ENCODE peak calls at places on chromosomes 16 and 17, in eight cellular contexts. W is HCT116, C is neuronal stem cell, M is mammary epithelial cell, V is adipocyte, F is neural progenitor cell, Q is mesendoderm, K is PC-3. E is an unnamed sample.

GRCh38 chr17:75891605-75892555 is 4.9 kb downstream of the TRIM65 start:
- DNase-seq in Q (no peak), C (no peak), M (no peak), K (no peak), V (no peak), W (no peak), F (no peak), E (no peak)

GRCh38 chr16:73730496-73731090 is 566.0 kb upstream of the PSMD7 start:
- DNase-seq in V (no peak), M (no peak), F (no peak), C (no peak), W (no peak), Q (no peak), K (no peak), E (no peak)

GRCh38 chr16:79469999-79470398 is 130.5 kb downstream of the MAF start:
- DNase-seq in F (no peak), Q (no peak), K (no peak), M (no peak), C (no peak), W (no peak), V (no peak), E (no peak)

GRCh38 chr17:79671387-79671752 is 59.4 kb upstream of the ENPP7 start:
- DNase-seq in C (no peak), Q (peak; percentile 33), F (no peak), K (no peak), M (no peak), W (no peak), V (no peak), E (no peak)

GRCh38 chr17:57480438-57481196 is 224.3 kb downstream of the MSI2 start:
- DNase-seq in W (no peak), K (peak; percentile 84), M (peak; percentile 79), F (no peak), V (peak; percentile 61), C (no peak), Q (peak; percentile 60), E (peak; percentile 93)

GRCh38 chr16:4309833-4310266 is 6.0 kb upstream of the GLIS2 start:
- DNase-seq in M (no peak), W (peak; percentile 61), F (peak; percentile 87), Q (peak; percentile 98), V (peak; percentile 82), K (peak; percentile 58), C (no peak), E (peak; percentile 75)

GRCh38 chr17:8122391-8122922 is 1.4 kb downstream of the HES7 start:
- DNase-seq in C (no peak), V (peak; percentile 77), K (peak; percentile 5), M (peak; percentile 53), Q (peak; percentile 42), F (peak; percentile 57), W (no peak), E (peak; percentile 31)

GRCh38 chr17:75548839-75549238 is 23.3 kb downstream of the LLGL2 start:
- DNase-seq in F (no peak), V (no peak), W (no peak), M (no peak), Q (no peak), C (no peak), K (no peak), E (no peak)

GRCh38 chr16:11682655-11683096 is 14.4 kb downstream of the SNN start:
- DNase-seq in C (no peak), F (no peak), V (peak; percentile 63), M (peak; percentile 88), K (no peak), W (no peak), Q (no peak), E (peak; percentile 98)

GRCh38 chr16:68079616-68080344 is 5.4 kb upstream of the NFATC3 start:
- DNase-seq in Q (no peak), F (no peak), W (no peak), V (no peak), K (no peak), M (no peak), C (no peak), E (no peak)

GRCh38 chr16:3999890-4000325 is 116.3 kb downstream of the ADCY9 start:
- DNase-seq in C (no peak), V (no peak), W (no peak), K (no peak), F (no peak), M (no peak), Q (no peak), E (peak; percentile 31)

GRCh38 chr16:50591800-50592771 is 43.9 kb downstream of the NKD1 start:
- DNase-seq in V (no peak), F (no peak), M (no peak), K (peak; percentile 14), C (no peak), W (no peak), Q (no peak), E (no peak)

GRCh38 chr17:12078791-12079190 is 58.1 kb downstream of the MAP2K4 start:
- DNase-seq in K (peak; percentile 28), Q (peak; percentile 18), M (peak; percentile 72), C (no peak), V (peak; percentile 74), W (no peak), F (no peak), E (peak; percentile 87)

GRCh38 chr16:57882797-57883196 is 80.5 kb upstream of the KIFC3 start:
- DNase-seq in M (no peak), F (peak; percentile 42), V (peak; percentile 14), W (no peak), K (no peak), Q (peak; percentile 95), C (no peak), E (peak; percentile 65)

GRCh38 chr16:81360135-81360534 is 45.4 kb downstream of the GAN start:
- DNase-seq in K (no peak), Q (no peak), M (no peak), F (no peak), W (no peak), C (no peak), V (no peak), E (no peak)
- H3K36me3 ChIP-seq in K (no peaks in the 10 kb centered on the region), Q (peaks cover 9% of the 10 kb centered on the region), M (peaks cover 7% of the 10 kb centered on the region), F (peaks cover 3% of the 10 kb centered on the region), W (peaks cover 23% of the 10 kb centered on the region), C (peaks cover 75% of the 10 kb centered on the region), V (peaks cover 48% of the 10 kb centered on the region), E (peaks cover 12% of the 10 kb centered on the region)

GRCh38 chr17:2068589-2069051 is 13.7 kb downstream of the HIC1 start:
- DNase-seq in M (no peak), Q (no peak), C (no peak), K (peak; percentile 71), V (no peak), W (no peak), F (no peak), E (peak; percentile 85)

GRCh38 chr17:2068101-2068518 is 13.2 kb downstream of the HIC1 start:
- DNase-seq in F (no peak), K (no peak), M (no peak), C (no peak), W (no peak), Q (no peak), V (peak; percentile 59), E (peak; percentile 97)

GRCh38 chr17:2070241-2071023 is 15.5 kb downstream of the HIC1 start:
- DNase-seq in V (no peak), M (no peak), F (no peak), Q (peak; percentile 77), K (no peak), W (no peak), C (no peak), E (no peak)

GRCh38 chr17:2071421-2072281 is 16.7 kb downstream of the HIC1 start:
- DNase-seq in C (no peak), Q (no peak), M (no peak), K (no peak), V (no peak), W (no peak), F (no peak), E (peak; percentile 72)

DNA sequence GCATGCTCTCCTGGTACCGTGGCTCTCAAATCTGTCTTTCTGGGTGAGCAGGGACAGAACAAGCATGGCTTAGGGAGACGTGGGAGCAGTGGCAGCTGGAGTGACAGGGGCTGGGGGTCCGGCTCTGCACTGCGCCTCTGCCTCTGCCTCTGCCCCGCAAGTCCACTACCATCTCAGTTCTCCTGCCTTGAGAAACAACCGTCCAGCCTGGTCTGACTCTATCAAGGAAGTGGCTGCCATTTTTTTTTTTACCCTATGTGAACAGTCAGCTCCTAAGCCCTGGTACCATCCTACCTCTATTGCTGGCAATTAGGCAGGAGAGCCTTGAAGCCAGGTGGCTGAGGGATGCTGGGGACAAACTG is 16.1 kb downstream of the HIC1 start:
- DNase-seq in F (no peak), V (no peak), K (no peak), Q (no peak), M (no peak), W (no peak), C (no peak), E (no peak)
- H3K4me3 ChIP-seq in F (no peak overlapping the region), V (no peak overlapping the region), K (no peak overlapping the region), Q (no peak overlapping the region), M (no peak overlapping the region), W (no peak overlapping the region), C (no peak overlapping the region), E (no peak overlapping the region)

GRCh38 chr16:66128363-66128725 is 238.1 kb upstream of the CDH5 start:
- DNase-seq in F (no peak), M (no peak), C (no peak), W (no peak), K (no peak), Q (no peak), V (no peak), E (peak; percentile 11)
- H3K9ac ChIP-seq in F (no peak overlapping the region), M (no peak overlapping the region), C (no peak overlapping the region), W (no peak overlapping the region), K (no peak overlapping the region), Q (no peak overlapping the region), V (peak overlapping the region; percentile 61), E (no peak overlapping the region)

GRCh38 chr17:28912938-28913333 is 10.1 kb upstream of the DHRS13 start:
- DNase-seq in V (no peak), M (no peak), Q (no peak), F (no peak), K (no peak), C (no peak), W (no peak), E (no peak)

GRCh38 chr17:28911411-28912045 is 8.6 kb upstream of the DHRS13 start:
- DNase-seq in M (no peak), F (no peak), W (no peak), K (no peak), V (no peak), C (no peak), Q (no peak), E (peak; percentile 27)

GRCh38 chr17:28910534-28910933 is 7.7 kb upstream of the DHRS13 start:
- DNase-seq in V (no peak), Q (no peak), W (no peak), M (no peak), F (no peak), K (no peak), C (no peak), E (no peak)

GRCh38 chr17:28908640-28909098 is 5.8 kb upstream of the DHRS13 start:
- DNase-seq in F (no peak), Q (no peak), M (peak; percentile 63), K (peak; percentile 66), C (no peak), W (no peak), V (peak; percentile 80), E (peak; percentile 61)

DNA sequence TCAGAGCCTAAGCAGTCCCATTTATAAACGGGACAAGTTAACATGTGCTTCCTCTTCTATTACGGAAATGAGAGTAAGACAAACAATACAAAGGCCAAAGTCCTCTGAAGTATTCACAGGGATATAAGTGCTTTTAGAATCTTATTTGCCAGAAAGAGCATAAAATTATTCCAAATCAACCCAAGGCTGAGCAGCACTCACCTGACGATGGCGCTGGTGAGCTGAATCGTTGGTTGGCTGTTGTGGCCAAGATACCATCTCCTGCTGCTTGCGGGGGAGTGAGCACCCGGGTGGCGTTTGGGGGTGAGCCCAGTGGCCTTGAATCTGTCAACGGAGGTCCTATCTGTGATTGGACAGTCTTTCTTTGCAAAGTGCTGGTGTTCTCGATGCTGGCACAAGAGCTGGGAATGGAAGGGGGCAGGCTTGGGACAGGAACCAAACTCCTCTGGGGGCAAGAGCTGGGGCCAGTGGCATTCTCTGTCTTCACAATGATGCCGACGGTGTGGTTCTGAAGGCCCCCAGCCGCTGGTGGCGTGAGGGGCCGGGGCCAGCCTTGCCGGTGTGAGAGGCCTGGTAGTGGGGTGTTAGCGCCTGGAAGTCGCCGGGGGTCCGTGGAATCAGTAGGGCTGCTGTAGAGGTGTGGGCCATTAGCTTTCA is 9.5 kb upstream of the DHRS13 start:
- DNase-seq in Q (no peak), V (no peak), F (no peak), K (no peak), M (no peak), W (no peak), C (no peak), E (no peak)
- H3K36me3 ChIP-seq in Q (peaks cover 64% of the 10 kb centered on the region), V (peaks cover 97% of the 10 kb centered on the region), F (peaks cover 19% of the 10 kb centered on the region), K (peaks cover 62% of the 10 kb centered on the region), M (peaks cover 54% of the 10 kb centered on the region), W (peaks cover 76% of the 10 kb centered on the region), C (peaks cover 99% of the 10 kb centered on the region), E (peaks cover 74% of the 10 kb centered on the region)

E was measured in astrocyte.